ENCODE peak calls at places on chromosome 17, in seven cellular contexts. X is kidney, L is NCI-H2171, U is BJ, G is breast epithelium, T is Kasumi-1, S is adipocyte. A is an unnamed sample.

GRCh38 chr17:29565643-29566472 is 979 bp downstream of the ABHD15 start:
- DNase-seq in X (peak; percentile 86), L (peak; percentile 56), U (no peak), G (peak; percentile 51), T (peak; percentile 30), S (no peak), A (no peak)

GRCh38 chr17:1909985-1910384 is 80.2 kb downstream of the RPA1 start:
- DNase-seq in X (no peak), L (no peak), U (no peak), G (no peak), T (no peak), S (no peak), A (no peak)

GRCh38 chr17:14797021-14797420 is 468.1 kb downstream of the PMP22 start:
- DNase-seq in X (no peak), L (no peak), U (no peak), G (no peak), T (no peak), S (no peak), A (no peak)

GRCh38 chr17:62666061-62666800 is 38.8 kb downstream of the MRC2 start:
- DNase-seq in X (no peak), L (no peak), U (no peak), G (no peak), T (no peak), S (no peak), A (no peak)

GRCh38 chr17:55478971-55479370 is 32.3 kb downstream of the SMIM36 start:
- DNase-seq in X (no peak), L (no peak), U (no peak), G (no peak), T (no peak), S (no peak), A (no peak)

GRCh38 chr17:3773511-3773910 is 27.5 kb downstream of the ITGAE start:
- DNase-seq in X (peak; percentile 7), L (no peak), U (no peak), G (no peak), T (no peak), S (peak; percentile 44), A (no peak)

GRCh38 chr17:52673791-52674190 is 515.3 kb upstream of the CA10 start:
- DNase-seq in X (no peak), L (no peak), U (no peak), G (no peak), T (no peak), S (no peak), A (no peak)

GRCh38 chr17:64240261-64240740 is 22.8 kb downstream of the TEX2 start:
- DNase-seq in X (peak; percentile 53), L (no peak), U (no peak), G (no peak), T (no peak), S (no peak), A (peak; percentile 52)

GRCh38 chr17:12730931-12731521 is 58.3 kb upstream of the ARHGAP44 start:
- DNase-seq in X (peak; percentile 84), L (no peak), U (no peak), G (peak; percentile 70), T (no peak), S (peak; percentile 76), A (no peak)

GRCh38 chr17:77901476-77901875 is 57.0 kb upstream of the TNRC6C start:
- DNase-seq in X (no peak), L (no peak), U (no peak), G (no peak), T (no peak), S (no peak), A (no peak)

GRCh38 chr17:50303051-50303450 is 28.8 kb downstream of the TMEM92 start:
- DNase-seq in X (no peak), L (no peak), U (no peak), G (no peak), T (no peak), S (no peak), A (no peak)

GRCh38 chr17:68463211-68463990 is 6.1 kb upstream of the WIPI1 start:
- DNase-seq in X (no peak), L (no peak), U (no peak), G (no peak), T (no peak), S (no peak), A (no peak)

GRCh38 chr17:79777166-79777843 is 643 bp upstream of the CBX2 start:
- DNase-seq in X (peak; percentile 86), L (peak; percentile 96), U (no peak), G (no peak), T (peak; percentile 84), S (peak; percentile 81), A (peak; percentile 75)

GRCh38 chr17:76274559-76274956 is 9.4 kb downstream of the UBALD2 start:
- DNase-seq in X (no peak), L (no peak), U (no peak), G (no peak), T (no peak), S (no peak), A (no peak)

GRCh38 chr17:41656249-41657023 is 32.1 kb upstream of the KRT17 start:
- DNase-seq in X (peak; percentile 65), L (no peak), U (no peak), G (no peak), T (no peak), S (no peak), A (no peak)

GRCh38 chr17:17151055-17151454 is 55.1 kb downstream of the PLD6 start:
- DNase-seq in X (no peak), L (no peak), U (peak; percentile 79), G (no peak), T (no peak), S (peak; percentile 68), A (no peak)

GRCh38 chr17:6231886-6232767 is 161.9 kb downstream of the WSCD1 start:
- DNase-seq in X (no peak), L (no peak), U (no peak), G (no peak), T (no peak), S (peak; percentile 25), A (no peak)

GRCh38 chr17:9622961-9623360 is 22.4 kb upstream of the USP43 start:
- DNase-seq in X (no peak), L (no peak), U (no peak), G (no peak), T (no peak), S (no peak), A (no peak)

GRCh38 chr17:82356028-82356427 is 3.0 kb upstream of the TEX19 start:
- DNase-seq in X (peak; percentile 88), L (no peak), U (no peak), G (peak; percentile 84), T (no peak), S (peak; percentile 45), A (no peak)

GRCh38 chr17:82933006-82933310 is 93.1 kb upstream of the ZNF750 start:
- DNase-seq in X (peak; percentile 69), L (no peak), U (no peak), G (peak; percentile 41), T (no peak), S (no peak), A (no peak)